ENCODE peak calls at places on chromosomes 11 and 22, in four cellular contexts. Z is Calu3, I is H9, O is NCI-H526. K is an unnamed sample.

GRCh38 chr22:46230262-46230901 is 19.7 kb downstream of the CDPF1 start:
- DNase-seq in Z (no peak), I (no peak), O (no peak), K (no peak)

GRCh38 chr22:49345896-49346295 is 481.8 kb downstream of the BRD1 start:
- DNase-seq in Z (no peak), I (no peak), O (no peak), K (no peak)

GRCh38 chr11:115965754-115966504 is 461.7 kb upstream of the CADM1 start:
- DNase-seq in Z (no peak), I (no peak), O (peak), K (no peak)

GRCh38 chr11:16167706-16168487 is 188.4 kb downstream of the SOX6 start:
- DNase-seq in Z (no peak), I (no peak), O (no peak), K (no peak)

GRCh38 chr22:47193606-47194316 is 431.3 kb downstream of the TBC1D22A start:
- DNase-seq in Z (no peak), I (no peak), O (no peak), K (no peak)

GRCh38 chr22:37599161-37599560 is 9.5 kb upstream of the GGA1 start:
- DNase-seq in Z (no peak), I (no peak), O (no peak), K (peak)

GRCh38 chr11:33613404-33613803 is 87.2 kb downstream of the C11orf91 start:
- DNase-seq in Z (no peak), I (no peak), O (no peak), K (no peak)

GRCh38 chr11:77672276-77672675 is 34.7 kb upstream of the CLNS1A start:
- DNase-seq in Z (no peak), I (no peak), O (no peak), K (no peak)

GRCh38 chr11:111422494-111423249 is 43.6 kb upstream of the POU2AF1 start:
- DNase-seq in Z (peak), I (peak), O (peak), K (peak)

GRCh38 chr11:114821626-114822025 is 143.3 kb downstream of the NXPE2 start:
- DNase-seq in Z (no peak), I (peak), O (peak), K (no peak)

GRCh38 chr11:19686234-19686633 is 26.4 kb upstream of the NAV2 start:
- DNase-seq in Z (no peak), I (no peak), O (no peak), K (no peak)

GRCh38 chr22:24516301-24516737 is 21.2 kb downstream of the UPB1 start:
- DNase-seq in Z (no peak), I (peak), O (no peak), K (no peak)

GRCh38 chr11:18757742-18758294 is 31.8 kb upstream of the IGSF22 start:
- DNase-seq in Z (no peak), I (no peak), O (no peak), K (no peak)

GRCh38 chr11:14538926-14539554 is 18.9 kb upstream of the PSMA1 start:
- DNase-seq in Z (no peak), I (no peak), O (no peak), K (no peak)

GRCh38 chr11:32448232-32448631 is 12.9 kb upstream of the WT1 start:
- DNase-seq in Z (no peak), I (no peak), O (peak), K (peak)

GRCh38 chr22:17888855-17889254 is 114.6 kb upstream of the BID start:
- DNase-seq in Z (no peak), I (peak), O (no peak), K (no peak)

GRCh38 chr11:67275606-67276409 is 9.5 kb downstream of the GRK2 start:
- DNase-seq in Z (no peak), I (no peak), O (no peak), K (no peak)

GRCh38 chr22:31719850-31720471 is 30.0 kb downstream of the PRR14L start:
- DNase-seq in Z (no peak), I (no peak), O (no peak), K (no peak)

GRCh38 chr22:19632671-19633148 is 81.6 kb upstream of the SEPTIN5 start:
- DNase-seq in Z (no peak), I (peak), O (no peak), K (no peak)

GRCh38 chr11:96044311-96044710 is 120.4 kb upstream of the MTMR2 start:
- DNase-seq in Z (no peak), I (no peak), O (no peak), K (no peak)

GRCh38 chr22:37457093-37457893 is 28.9 kb downstream of the MFNG start:
- DNase-seq in Z (peak), I (peak), O (peak), K (peak)

GRCh38 chr11:119378851-119379465 is 2.5 kb downstream of the USP2 start:
- DNase-seq in Z (no peak), I (no peak), O (peak), K (no peak)